ENCODE peak calls at places on chromosomes 2 and 18, in four cellular contexts. S is uterus, O is RCC 7860, P is NAMALWA. K is an unnamed sample.

GRCh38 chr2:41920812-41921211 is 127.0 kb upstream of the PKDCC start:
- DNase-seq in S (no peak), O (peak), P (no peak), K (no peak)

GRCh38 chr2:219331560-219332213 is 857 bp downstream of the RESP18 start:
- DNase-seq in O (no peak), S (no peak), P (no peak), K (no peak)

GRCh38 chr18:59823611-59824195 is 76.1 kb upstream of the PMAIP1 start:
- DNase-seq in S (peak), P (peak), O (peak), K (peak)

GRCh38 chr2:132489150-132489549 is 72.5 kb downstream of the GPR39 start:
- DNase-seq in P (no peak), S (no peak), O (no peak), K (peak)

GRCh38 chr2:151260492-151261239 is 997 bp downstream of the RBM43 start:
- DNase-seq in P (no peak), O (no peak), S (no peak), K (peak)

GRCh38 chr2:23617817-23618216 is 232.8 kb downstream of the KLHL29 start:
- DNase-seq in P (no peak), S (peak), O (no peak), K (no peak)

GRCh38 chr2:230472619-230473018 is 56.6 kb downstream of the SP100 start:
- DNase-seq in P (no peak), S (no peak), O (peak), K (peak)

GRCh38 chr2:222939208-222939846 is 78.5 kb downstream of the ACSL3 start:
- DNase-seq in S (no peak), O (peak), P (peak), K (peak)

GRCh38 chr2:239805043-239805329 is 220.2 kb downstream of the NDUFA10 start:
- DNase-seq in O (no peak), P (no peak), S (no peak), K (no peak)

GRCh38 chr2:28952806-28953190 is 28.3 kb upstream of the TOGARAM2 start:
- DNase-seq in O (no peak), S (no peak), P (peak), K (peak)

GRCh38 chr2:159290289-159290907 is 3.9 kb upstream of the WDSUB1 start:
- DNase-seq in P (peak), S (no peak), O (peak), K (peak)

GRCh38 chr2:71609029-71609428 is 155.7 kb downstream of the DYSF start:
- DNase-seq in O (no peak), S (no peak), P (no peak), K (no peak)

GRCh38 chr2:182302174-182302573 is 124.7 kb downstream of the PDE1A start:
- DNase-seq in S (no peak), O (no peak), P (no peak), K (peak)

GRCh38 chr18:53790817-53791216 is 433.7 kb downstream of the MBD2 start:
- DNase-seq in O (no peak), S (no peak), P (no peak), K (no peak)

GRCh38 chr2:234395801-234396478 is 100.9 kb downstream of the ARL4C start:
- DNase-seq in S (no peak), P (no peak), O (no peak), K (no peak)

GRCh38 chr2:160044728-160045127 is 17.7 kb downstream of the PLA2R1 start:
- DNase-seq in S (no peak), O (no peak), P (no peak), K (no peak)

GRCh38 chr2:170157025-170157684 is 20.8 kb upstream of the MYO3B start:
- DNase-seq in S (no peak), P (no peak), O (peak), K (no peak)

GRCh38 chr2:42064417-42064942 is 16.7 kb downstream of the PKDCC start:
- DNase-seq in P (no peak), O (no peak), S (no peak), K (no peak)

GRCh38 chr2:54632733-54633692 is 90.4 kb upstream of the EML6 start:
- DNase-seq in P (peak), S (no peak), O (peak), K (no peak)

GRCh38 chr2:144605232-144605631 is 85.3 kb upstream of the ZEB2 start:
- DNase-seq in P (peak), O (no peak), S (no peak), K (no peak)

GRCh38 chr2:74532222-74532621 is 2.5 kb downstream of the HTRA2 start:
- DNase-seq in S (no peak), O (peak), P (peak), K (peak)

GRCh38 chr2:108222261-108222660 is 17.5 kb upstream of the SULT1C3 start:
- DNase-seq in P (no peak), O (no peak), S (no peak), K (no peak)

GRCh38 chr2:24077535-24077877 is 1.4 kb upstream of the SF3B6 start:
- DNase-seq in O (no peak), P (no peak), S (no peak), K (peak)

GRCh38 chr2:162573288-162573687 is 229.4 kb downstream of the GCA start:
- DNase-seq in O (no peak), P (no peak), S (no peak), K (no peak)